ENCODE peak calls at places on chromosomes 5 and 9, in four cellular contexts. One of them, this sample, is unnamed.
A peak's percentile ranks its signal among the peaks of the same experiment; 100 is the strongest.

GRCh38 chr9:129509508-129509907 is 111.4 kb downstream of the C9orf50 start:
- DNase-seq in right cardiac atrium: no peak
- DNase-seq in colonic mucosa: no peak
- DNase-seq in RWPE1: no peak
- DNase-seq in this sample: no peak

GRCh38 chr5:15885156-15885555 is 294.4 kb downstream of the MARCHF11 start:
- DNase-seq in right cardiac atrium: no peak
- DNase-seq in RWPE1: no peak
- DNase-seq in colonic mucosa: no peak
- DNase-seq in this sample: peak; percentile 27

GRCh38 chr9:27073841-27074728 is 34.9 kb upstream of the TEK start:
- DNase-seq in right cardiac atrium: no peak
- DNase-seq in colonic mucosa: no peak
- DNase-seq in RWPE1: no peak
- DNase-seq in this sample: no peak

GRCh38 chr9:69120380-69121154 is 53.5 kb upstream of the TJP2 start:
- DNase-seq in colonic mucosa: peak; percentile 95
- DNase-seq in right cardiac atrium: no peak
- DNase-seq in RWPE1: peak; percentile 98
- DNase-seq in this sample: peak; percentile 70

GRCh38 chr5:20572560-20572959 is 584.6 kb upstream of the CDH18 start:
- DNase-seq in RWPE1: peak; percentile 77
- DNase-seq in colonic mucosa: no peak
- DNase-seq in right cardiac atrium: no peak
- DNase-seq in this sample: peak; percentile 66

GRCh38 chr9:16645970-16646369 is 224.5 kb downstream of the BNC2 start:
- DNase-seq in right cardiac atrium: no peak
- DNase-seq in RWPE1: no peak
- DNase-seq in colonic mucosa: no peak
- DNase-seq in this sample: no peak

GRCh38 chr5:93053825-93054224 is 527.2 kb downstream of the NR2F1-AS1 start:
- DNase-seq in RWPE1: no peak
- DNase-seq in colonic mucosa: no peak
- DNase-seq in right cardiac atrium: no peak
- DNase-seq in this sample: no peak

GRCh38 chr5:21049900-21050299 is 1061.9 kb upstream of the CDH18 start:
- DNase-seq in right cardiac atrium: no peak
- DNase-seq in RWPE1: no peak
- DNase-seq in colonic mucosa: no peak
- DNase-seq in this sample: no peak

GRCh38 chr9:119961774-119962408 is 592.7 kb upstream of the BRINP1 start:
- DNase-seq in RWPE1: peak; percentile 36
- DNase-seq in right cardiac atrium: peak; percentile 23
- DNase-seq in colonic mucosa: peak; percentile 37
- DNase-seq in this sample: no peak

GRCh38 chr5:93430139-93430538 is 150.9 kb downstream of the NR2F1-AS1 start:
- DNase-seq in right cardiac atrium: no peak
- DNase-seq in RWPE1: no peak
- DNase-seq in colonic mucosa: no peak
- DNase-seq in this sample: no peak

GRCh38 chr5:168951341-168951740 is 349.6 kb downstream of the SLIT3 start:
- DNase-seq in RWPE1: no peak
- DNase-seq in right cardiac atrium: no peak
- DNase-seq in colonic mucosa: no peak
- DNase-seq in this sample: no peak

GRCh38 chr5:136174021-136174659 is 18.8 kb downstream of the SMIM32 start:
- DNase-seq in right cardiac atrium: no peak
- DNase-seq in RWPE1: peak; percentile 68
- DNase-seq in colonic mucosa: no peak
- DNase-seq in this sample: peak; percentile 16

GRCh38 chr5:17252543-17252942 is 35.1 kb downstream of the BASP1 start:
- DNase-seq in RWPE1: peak; percentile 20
- DNase-seq in right cardiac atrium: no peak
- DNase-seq in colonic mucosa: no peak
- DNase-seq in this sample: no peak

GRCh38 chr5:139246394-139246793 is 47.1 kb upstream of the MATR3 start:
- DNase-seq in right cardiac atrium: peak; percentile 35
- DNase-seq in RWPE1: peak; percentile 63
- DNase-seq in colonic mucosa: no peak
- DNase-seq in this sample: no peak

GRCh38 chr9:133731876-133732321 is 6.3 kb downstream of the SARDH start:
- DNase-seq in colonic mucosa: no peak
- DNase-seq in right cardiac atrium: no peak
- DNase-seq in RWPE1: peak; percentile 97
- DNase-seq in this sample: no peak

GRCh38 chr9:94912700-94913249 is 186.3 kb downstream of the AOPEP start:
- DNase-seq in right cardiac atrium: no peak
- DNase-seq in RWPE1: peak; percentile 98
- DNase-seq in colonic mucosa: no peak
- DNase-seq in this sample: no peak

GRCh38 chr5:156201793-156202388 is 125.1 kb upstream of the SGCD start:
- DNase-seq in colonic mucosa: no peak
- DNase-seq in RWPE1: no peak
- DNase-seq in right cardiac atrium: peak; percentile 19
- DNase-seq in this sample: no peak

GRCh38 chr5:177494356-177495195 is 2.8 kb downstream of the PDLIM7 start:
- DNase-seq in colonic mucosa: peak; percentile 61
- DNase-seq in right cardiac atrium: peak; percentile 87
- DNase-seq in RWPE1: peak; percentile 96
- DNase-seq in this sample: no peak

GRCh38 chr5:11555171-11555570 is 349.1 kb downstream of the CTNND2 start:
- DNase-seq in colonic mucosa: no peak
- DNase-seq in RWPE1: no peak
- DNase-seq in right cardiac atrium: no peak
- DNase-seq in this sample: no peak

GRCh38 chr5:140007311-140007710 is 35.8 kb downstream of the NRG2 start:
- DNase-seq in colonic mucosa: no peak
- DNase-seq in RWPE1: no peak
- DNase-seq in right cardiac atrium: no peak
- DNase-seq in this sample: no peak

GRCh38 chr5:1661311-1661710 is 137.6 kb upstream of the LPCAT1 start:
- DNase-seq in right cardiac atrium: no peak
- DNase-seq in colonic mucosa: peak; percentile 10
- DNase-seq in RWPE1: no peak
- DNase-seq in this sample: no peak

GRCh38 chr9:15189491-15189890 is 117.5 kb downstream of the TTC39B start:
- DNase-seq in colonic mucosa: no peak
- DNase-seq in right cardiac atrium: no peak
- DNase-seq in RWPE1: no peak
- DNase-seq in this sample: no peak

DNA sequence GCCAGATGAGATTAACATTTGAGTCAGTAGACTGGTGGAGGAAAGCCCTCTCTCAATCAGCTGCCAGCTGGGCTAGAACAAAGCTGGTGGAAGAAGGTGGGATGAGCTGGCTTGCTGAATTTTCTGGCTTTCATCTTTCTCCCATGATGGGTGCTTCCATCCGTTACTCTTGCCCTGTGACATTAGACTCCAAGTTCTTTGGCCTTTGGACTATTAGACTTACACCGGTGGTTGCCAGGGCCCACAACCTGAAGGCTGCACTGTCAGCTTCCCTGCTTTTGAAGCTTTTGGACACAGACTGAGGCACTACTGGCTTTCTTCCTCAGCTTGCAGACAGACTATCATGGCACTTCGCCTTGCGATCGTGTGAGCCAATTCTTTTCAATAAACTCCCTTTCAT is 642.7 kb downstream of the TAF11L14 start:
- DNase-seq in RWPE1: no peak
- DNase-seq in colonic mucosa: no peak
- DNase-seq in right cardiac atrium: no peak
- DNase-seq in this sample: no peak
- H3K27ac ChIP-seq in RWPE1: no peak overlapping the region
- H3K27ac ChIP-seq in colonic mucosa: no peak overlapping the region
- H3K27ac ChIP-seq in right cardiac atrium: no peak overlapping the region
- H3K27ac ChIP-seq in this sample: no peak overlapping the region

DNA sequence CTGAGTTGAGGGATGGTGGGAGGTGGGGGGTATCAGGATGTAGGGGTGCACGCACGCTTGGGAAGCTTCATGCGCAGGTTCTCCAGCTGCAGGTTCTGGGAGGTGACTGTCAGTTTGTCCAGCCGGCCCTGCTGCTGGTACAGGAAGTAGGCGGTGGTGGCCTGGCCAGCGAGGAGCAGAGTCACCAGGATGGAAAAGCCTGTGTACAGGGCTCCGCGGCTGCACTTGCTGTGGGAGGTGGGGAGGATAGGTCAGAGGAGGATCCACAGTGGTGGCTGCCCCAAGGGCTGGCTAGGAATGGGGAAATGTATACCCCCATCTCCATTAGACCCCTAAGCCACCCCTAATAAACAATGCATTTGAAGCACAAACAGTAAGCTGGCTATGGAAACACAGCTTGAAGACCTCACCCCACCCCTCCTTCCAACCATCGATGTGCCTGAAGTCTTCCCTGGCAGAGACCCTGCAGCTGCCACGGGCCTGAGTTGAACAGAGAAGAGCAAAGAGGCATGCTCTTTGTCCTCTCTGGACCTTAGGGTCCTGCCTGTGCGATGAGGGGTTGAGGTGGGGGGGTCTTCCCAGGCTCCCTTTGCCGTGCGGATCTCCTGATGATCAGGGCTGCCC is 5.5 kb downstream of the CD74 start:
- DNase-seq in RWPE1: no peak
- DNase-seq in colonic mucosa: no peak
- DNase-seq in right cardiac atrium: no peak
- DNase-seq in this sample: no peak
- H3K27ac ChIP-seq in RWPE1: no peak overlapping the region
- H3K27ac ChIP-seq in colonic mucosa: peak overlapping the region; percentile 12
- H3K27ac ChIP-seq in right cardiac atrium: no peak overlapping the region
- H3K27ac ChIP-seq in this sample: no peak overlapping the region

DNA sequence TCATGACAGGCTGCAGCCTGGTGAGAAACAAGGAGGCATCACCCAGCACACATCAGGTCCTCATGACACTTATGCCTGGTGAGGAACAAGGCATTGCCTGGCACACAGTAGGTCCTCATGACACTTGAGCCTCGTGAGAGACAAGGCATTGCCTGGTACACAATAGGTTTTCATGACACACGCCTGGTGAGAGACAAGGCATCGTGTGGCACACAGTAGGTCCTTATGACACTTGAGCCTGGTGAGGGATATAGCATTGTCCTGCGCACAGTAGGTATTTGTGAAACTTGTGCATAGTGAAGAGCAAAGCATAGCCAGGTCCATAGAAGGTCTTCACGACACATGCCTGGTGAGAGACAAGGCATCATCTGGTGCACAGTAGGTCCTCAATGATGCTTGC is 23.5 kb downstream of the WHRN start:
- DNase-seq in colonic mucosa: no peak
- DNase-seq in RWPE1: no peak
- DNase-seq in right cardiac atrium: no peak
- DNase-seq in this sample: no peak
- H3K27ac ChIP-seq in colonic mucosa: no peak overlapping the region
- H3K27ac ChIP-seq in RWPE1: peak overlapping the region; percentile 32
- H3K27ac ChIP-seq in right cardiac atrium: no peak overlapping the region
- H3K27ac ChIP-seq in this sample: no peak overlapping the region

GRCh38 chr5:113266227-113266912 is 168.4 kb downstream of the TSSK1B start:
- DNase-seq in colonic mucosa: no peak
- DNase-seq in right cardiac atrium: no peak
- DNase-seq in RWPE1: peak; percentile 54
- DNase-seq in this sample: no peak
- H3K27ac ChIP-seq in colonic mucosa: no peak overlapping the region
- H3K27ac ChIP-seq in right cardiac atrium: peak overlapping the region; percentile 25
- H3K27ac ChIP-seq in RWPE1: no peak overlapping the region
- H3K27ac ChIP-seq in this sample: peak overlapping the region; percentile 95

DNA sequence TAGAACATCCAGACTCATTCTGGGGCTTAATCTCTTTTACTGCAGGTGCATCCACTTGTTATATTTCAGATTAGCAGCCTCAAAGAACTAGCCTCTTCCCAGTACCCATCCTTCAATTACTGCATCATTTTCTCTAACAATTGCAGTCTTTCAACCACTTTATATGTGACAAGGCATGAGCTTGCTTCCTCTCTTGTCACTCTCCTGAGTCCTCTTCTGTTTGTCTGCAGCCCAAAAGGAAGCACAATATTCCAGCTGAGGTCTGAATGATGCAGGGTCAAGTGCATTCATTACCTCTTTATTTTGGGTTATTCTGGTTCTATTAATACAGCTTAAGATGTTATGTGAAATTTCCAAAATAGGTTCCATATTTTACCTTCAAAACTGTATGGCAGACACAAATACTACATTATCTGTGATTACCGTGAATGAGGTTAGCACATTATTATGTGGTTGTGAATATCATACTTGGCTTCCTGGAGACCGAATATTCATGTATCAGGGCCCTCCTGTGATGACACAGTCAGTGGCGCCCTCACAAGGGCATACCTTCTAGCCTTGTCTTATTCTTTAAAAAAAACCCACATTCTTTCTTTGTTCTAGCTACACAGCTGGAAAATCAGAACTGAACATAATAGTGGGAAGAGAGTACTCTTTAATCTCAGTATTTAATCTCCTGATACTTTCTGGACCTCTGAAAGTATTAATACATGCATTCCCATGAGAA is 323.8 kb downstream of the PDE4D start:
- DNase-seq in right cardiac atrium: no peak
- DNase-seq in RWPE1: no peak
- DNase-seq in colonic mucosa: no peak
- DNase-seq in this sample: no peak
- H3K27ac ChIP-seq in right cardiac atrium: no peak overlapping the region
- H3K27ac ChIP-seq in RWPE1: no peak overlapping the region
- H3K27ac ChIP-seq in colonic mucosa: no peak overlapping the region
- H3K27ac ChIP-seq in this sample: no peak overlapping the region

This sample was measured in epithelial cell of prostate.